ENCODE peak calls at places on chromosomes 16 and 17, in six cellular contexts. U, G, B, J, A and W are unnamed samples.
A peak's percentile ranks its signal among the peaks of the same experiment; 100 is the strongest.

GRCh38 chr17:3007651-3008121 is 55.7 kb downstream of the OR1D5 start:
- DNase-seq in J (no peak), A (no peak), U (no peak), G (no peak), B (no peak), W (no peak)

GRCh38 chr16:29860218-29860617 is 2.8 kb downstream of the CDIPT start:
- DNase-seq in U (no peak), B (no peak), G (no peak), A (no peak), J (no peak), W (no peak)

GRCh38 chr17:55264640-55265298 is at the start of gene HLF:
- DNase-seq in G (peak; percentile 77), U (peak; percentile 57), J (peak; percentile 86), B (peak; percentile 78), A (peak; percentile 45), W (peak; percentile 92)

GRCh38 chr17:63622571-63623390 is 564 bp downstream of the MAP3K3 start:
- DNase-seq in U (peak; percentile 74), J (peak; percentile 34), G (peak; percentile 81), B (peak; percentile 74), A (peak; percentile 52), W (peak; percentile 69)

GRCh38 chr17:78358538-78359215 is 1.2 kb downstream of the SOCS3 start:
- DNase-seq in G (peak; percentile 64), J (no peak), B (peak; percentile 48), U (no peak), A (no peak), W (peak; percentile 15)

GRCh38 chr17:3678095-3678820 is 9.6 kb downstream of the EMC6 start:
- DNase-seq in A (no peak), J (no peak), G (no peak), U (no peak), B (no peak), W (no peak)

GRCh38 chr17:42548070-42548837 is 4.5 kb upstream of the HSD17B1 start:
- DNase-seq in J (peak; percentile 77), B (peak; percentile 87), U (no peak), G (no peak), A (peak; percentile 81), W (peak; percentile 80)

GRCh38 chr17:19335951-19336631 is 26.4 kb downstream of the B9D1 start:
- DNase-seq in J (no peak), G (no peak), A (no peak), B (no peak), U (no peak), W (no peak)

GRCh38 chr16:15782573-15783365 is 74.1 kb downstream of the MYH11 start:
- DNase-seq in B (no peak), U (no peak), J (no peak), G (no peak), A (no peak), W (no peak)

GRCh38 chr17:57889252-57889651 is 39.4 kb upstream of the MRPS23 start:
- DNase-seq in A (no peak), G (no peak), B (no peak), J (no peak), U (no peak), W (no peak)

GRCh38 chr16:47136101-47136820 is 7.5 kb downstream of the NETO2 start:
- DNase-seq in A (no peak), U (peak; percentile 10), G (no peak), J (no peak), B (no peak), W (no peak)

GRCh38 chr17:1713878-1714487 is 3.8 kb upstream of the TLCD2 start:
- DNase-seq in G (peak; percentile 49), U (peak; percentile 17), B (no peak), A (no peak), J (peak; percentile 23), W (peak; percentile 4)

GRCh38 chr16:31529398-31530312 is 2.0 kb downstream of the AHSP start:
- DNase-seq in J (no peak), A (no peak), B (no peak), G (peak; percentile 6), U (no peak), W (peak; percentile 38)